ENCODE peak calls at places on chromosome 7, in five cellular contexts. One of them, this sample, is unnamed.

GRCh38 chr7:105581066-105581811 is at the start of gene EFCAB10:
- DNase-seq in CD8-positive, alpha-beta memory T cell: peak; percentile 60
- DNase-seq in MM.1S: peak; percentile 76
- DNase-seq in body of pancreas: peak; percentile 60
- DNase-seq in thoracic aorta: no peak
- DNase-seq in this sample: peak; percentile 77

GRCh38 chr7:17274551-17275245 is 23.8 kb upstream of the AHR start:
- DNase-seq in MM.1S: no peak
- DNase-seq in CD8-positive, alpha-beta memory T cell: no peak
- DNase-seq in thoracic aorta: no peak
- DNase-seq in body of pancreas: no peak
- DNase-seq in this sample: no peak

GRCh38 chr7:86991844-86992243 is 67.6 kb downstream of the ELAPOR2 start:
- DNase-seq in CD8-positive, alpha-beta memory T cell: no peak
- DNase-seq in thoracic aorta: no peak
- DNase-seq in MM.1S: no peak
- DNase-seq in body of pancreas: no peak
- DNase-seq in this sample: no peak

GRCh38 chr7:41122256-41122987 is 580.5 kb downstream of the INHBA start:
- DNase-seq in MM.1S: no peak
- DNase-seq in thoracic aorta: no peak
- DNase-seq in CD8-positive, alpha-beta memory T cell: no peak
- DNase-seq in body of pancreas: no peak
- DNase-seq in this sample: no peak

GRCh38 chr7:116772423-116772852 is 89.9 kb upstream of the CAPZA2 start:
- DNase-seq in body of pancreas: no peak
- DNase-seq in CD8-positive, alpha-beta memory T cell: no peak
- DNase-seq in thoracic aorta: no peak
- DNase-seq in MM.1S: no peak
- DNase-seq in this sample: no peak

GRCh38 chr7:36153571-36154097 is 580 bp downstream of the EEPD1 start:
- DNase-seq in thoracic aorta: no peak
- DNase-seq in CD8-positive, alpha-beta memory T cell: peak; percentile 53
- DNase-seq in MM.1S: no peak
- DNase-seq in body of pancreas: no peak
- DNase-seq in this sample: peak; percentile 39

GRCh38 chr7:134174797-134175261 is 47.7 kb downstream of the LRGUK start:
- DNase-seq in MM.1S: peak; percentile 90
- DNase-seq in CD8-positive, alpha-beta memory T cell: no peak
- DNase-seq in body of pancreas: peak; percentile 42
- DNase-seq in thoracic aorta: no peak
- DNase-seq in this sample: no peak

GRCh38 chr7:28078036-28078901 is 102.3 kb downstream of the JAZF1 start:
- DNase-seq in body of pancreas: peak; percentile 39
- DNase-seq in MM.1S: peak; percentile 73
- DNase-seq in thoracic aorta: no peak
- DNase-seq in CD8-positive, alpha-beta memory T cell: peak; percentile 57
- DNase-seq in this sample: no peak

GRCh38 chr7:152522551-152522950 is 86.7 kb upstream of the KMT2C start:
- DNase-seq in MM.1S: no peak
- DNase-seq in thoracic aorta: no peak
- DNase-seq in CD8-positive, alpha-beta memory T cell: no peak
- DNase-seq in body of pancreas: peak; percentile 11
- DNase-seq in this sample: no peak

GRCh38 chr7:70104243-70104642 is 506.0 kb downstream of the AUTS2 start:
- DNase-seq in body of pancreas: no peak
- DNase-seq in thoracic aorta: no peak
- DNase-seq in CD8-positive, alpha-beta memory T cell: no peak
- DNase-seq in MM.1S: no peak
- DNase-seq in this sample: no peak

GRCh38 chr7:141748401-141748800 is 10.2 kb downstream of the SSBP1 start:
- DNase-seq in MM.1S: no peak
- DNase-seq in CD8-positive, alpha-beta memory T cell: no peak
- DNase-seq in thoracic aorta: no peak
- DNase-seq in body of pancreas: no peak
- DNase-seq in this sample: no peak

GRCh38 chr7:13990984-13991790 is 1.7 kb upstream of the ETV1 start:
- DNase-seq in MM.1S: peak; percentile 96
- DNase-seq in body of pancreas: peak; percentile 95
- DNase-seq in CD8-positive, alpha-beta memory T cell: peak; percentile 65
- DNase-seq in thoracic aorta: peak; percentile 97
- DNase-seq in this sample: peak; percentile 95

GRCh38 chr7:13991791-13992620 is 2.5 kb upstream of the ETV1 start:
- DNase-seq in body of pancreas: no peak
- DNase-seq in CD8-positive, alpha-beta memory T cell: no peak
- DNase-seq in thoracic aorta: no peak
- DNase-seq in MM.1S: no peak
- DNase-seq in this sample: no peak

GRCh38 chr7:13989944-13990295 is 454 bp upstream of the ETV1 start:
- DNase-seq in body of pancreas: no peak
- DNase-seq in thoracic aorta: no peak
- DNase-seq in CD8-positive, alpha-beta memory T cell: no peak
- DNase-seq in MM.1S: no peak
- DNase-seq in this sample: no peak

GRCh38 chr7:13990319-13990983 is 985 bp upstream of the ETV1 start:
- DNase-seq in thoracic aorta: peak; percentile 8
- DNase-seq in MM.1S: peak; percentile 54
- DNase-seq in CD8-positive, alpha-beta memory T cell: no peak
- DNase-seq in body of pancreas: peak; percentile 37
- DNase-seq in this sample: peak; percentile 59

GRCh38 chr7:13992621-13992982 is 3.1 kb upstream of the ETV1 start:
- DNase-seq in CD8-positive, alpha-beta memory T cell: no peak
- DNase-seq in thoracic aorta: no peak
- DNase-seq in body of pancreas: no peak
- DNase-seq in MM.1S: no peak
- DNase-seq in this sample: no peak
- H3K27ac ChIP-seq in CD8-positive, alpha-beta memory T cell: peak overlapping the region; percentile 60
- H3K27ac ChIP-seq in thoracic aorta: peak overlapping the region; percentile 89
- H3K27ac ChIP-seq in body of pancreas: no peak overlapping the region
- H3K27ac ChIP-seq in MM.1S: no peak overlapping the region
- H3K27ac ChIP-seq in this sample: peak overlapping the region; percentile 92

DNA sequence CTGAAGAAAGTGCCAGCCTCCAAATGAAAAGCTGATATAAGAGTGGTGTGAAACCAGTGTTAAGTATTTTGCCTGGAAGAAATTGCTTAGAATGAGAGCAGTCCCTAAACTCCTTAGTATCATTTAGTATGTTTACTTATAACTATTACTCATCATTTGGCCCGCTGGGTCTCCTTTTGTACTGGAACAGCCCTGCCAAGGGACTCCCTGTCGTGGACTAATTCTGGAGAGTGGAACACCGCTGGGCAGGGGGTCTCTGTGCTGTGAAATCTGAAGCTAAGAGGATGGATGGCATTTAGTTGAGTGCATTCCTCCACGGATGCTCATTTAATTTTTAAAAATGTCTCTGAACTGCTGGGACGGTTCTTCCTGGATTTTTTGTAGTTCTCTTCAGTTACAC is 889.9 kb upstream of the C7orf33 start:
- DNase-seq in CD8-positive, alpha-beta memory T cell: no peak
- DNase-seq in body of pancreas: no peak
- DNase-seq in thoracic aorta: no peak
- DNase-seq in MM.1S: no peak
- DNase-seq in this sample: no peak
- H3K27ac ChIP-seq in CD8-positive, alpha-beta memory T cell: no peak overlapping the region
- H3K27ac ChIP-seq in body of pancreas: no peak overlapping the region
- H3K27ac ChIP-seq in thoracic aorta: no peak overlapping the region
- H3K27ac ChIP-seq in MM.1S: no peak overlapping the region
- H3K27ac ChIP-seq in this sample: no peak overlapping the region

DNA sequence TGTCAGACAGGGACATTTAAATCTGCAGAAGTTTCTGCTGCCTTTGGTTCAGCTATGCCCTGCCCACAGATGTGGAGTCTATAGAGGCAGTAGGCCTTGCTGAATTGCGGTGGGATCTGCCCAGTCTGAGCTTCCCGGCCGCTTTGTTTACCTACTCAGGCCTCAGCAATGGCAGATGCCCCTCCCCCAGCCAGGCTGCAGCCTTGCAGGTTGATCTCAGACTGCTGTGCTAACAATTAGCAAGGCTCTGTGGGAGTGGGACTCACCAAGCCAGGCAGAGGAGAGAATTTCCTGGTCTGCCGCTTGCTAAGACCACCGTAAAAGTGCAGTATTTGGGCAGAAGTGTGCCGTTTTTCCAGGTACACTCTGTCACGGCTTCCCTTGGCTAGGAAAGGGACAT is 28.2 kb upstream of the VWDE start:
- DNase-seq in body of pancreas: no peak
- DNase-seq in thoracic aorta: no peak
- DNase-seq in MM.1S: no peak
- DNase-seq in CD8-positive, alpha-beta memory T cell: no peak
- DNase-seq in this sample: no peak
- H3K27ac ChIP-seq in body of pancreas: no peak overlapping the region
- H3K27ac ChIP-seq in thoracic aorta: no peak overlapping the region
- H3K27ac ChIP-seq in MM.1S: no peak overlapping the region
- H3K27ac ChIP-seq in CD8-positive, alpha-beta memory T cell: no peak overlapping the region
- H3K27ac ChIP-seq in this sample: no peak overlapping the region

GRCh38 chr7:114900127-114900526 is 21.8 kb upstream of the MDFIC start:
- DNase-seq in thoracic aorta: no peak
- DNase-seq in MM.1S: no peak
- DNase-seq in CD8-positive, alpha-beta memory T cell: no peak
- DNase-seq in body of pancreas: no peak
- DNase-seq in this sample: no peak
- H3K27ac ChIP-seq in thoracic aorta: no peak overlapping the region
- H3K27ac ChIP-seq in MM.1S: no peak overlapping the region
- H3K27ac ChIP-seq in CD8-positive, alpha-beta memory T cell: no peak overlapping the region
- H3K27ac ChIP-seq in body of pancreas: no peak overlapping the region
- H3K27ac ChIP-seq in this sample: no peak overlapping the region